ENCODE peak calls at places on chromosomes 11 and 22, in seven cellular contexts. One of them, this sample, is unnamed.
A peak's percentile ranks its signal among the peaks of the same experiment; 100 is the strongest.

GRCh38 chr22:21816787-21817496 is 50.5 kb downstream of the MAPK1 start:
- DNase-seq in HEK293T: no peak
- DNase-seq in upper lobe of right lung: no peak
- DNase-seq in fibroblast of mammary gland: peak; percentile 94
- DNase-seq in NCI-H2081: peak; percentile 52
- DNase-seq in neuronal stem cell: no peak
- DNase-seq in brain microvascular endothelial cell: peak; percentile 80
- DNase-seq in this sample: peak; percentile 95

GRCh38 chr22:34950480-34950879 is 115.5 kb upstream of the ISX start:
- DNase-seq in HEK293T: no peak
- DNase-seq in upper lobe of right lung: no peak
- DNase-seq in fibroblast of mammary gland: no peak
- DNase-seq in NCI-H2081: no peak
- DNase-seq in neuronal stem cell: no peak
- DNase-seq in brain microvascular endothelial cell: no peak
- DNase-seq in this sample: no peak

GRCh38 chr11:10886652-10887250 is 28.9 kb upstream of the ZBED5 start:
- DNase-seq in HEK293T: no peak
- DNase-seq in upper lobe of right lung: no peak
- DNase-seq in fibroblast of mammary gland: no peak
- DNase-seq in NCI-H2081: no peak
- DNase-seq in neuronal stem cell: no peak
- DNase-seq in brain microvascular endothelial cell: no peak
- DNase-seq in this sample: no peak

GRCh38 chr22:30940655-30941362 is 27.8 kb downstream of the MORC2 start:
- DNase-seq in HEK293T: no peak
- DNase-seq in upper lobe of right lung: no peak
- DNase-seq in fibroblast of mammary gland: no peak
- DNase-seq in NCI-H2081: no peak
- DNase-seq in neuronal stem cell: no peak
- DNase-seq in brain microvascular endothelial cell: no peak
- DNase-seq in this sample: no peak

GRCh38 chr22:46561435-46561905 is 24.1 kb upstream of the CELSR1 start:
- DNase-seq in HEK293T: peak; percentile 75
- DNase-seq in upper lobe of right lung: no peak
- DNase-seq in fibroblast of mammary gland: peak; percentile 37
- DNase-seq in NCI-H2081: peak; percentile 43
- DNase-seq in neuronal stem cell: no peak
- DNase-seq in brain microvascular endothelial cell: no peak
- DNase-seq in this sample: no peak

GRCh38 chr11:1765871-1766718 is 2.4 kb upstream of the CTSD start:
- DNase-seq in HEK293T: no peak
- DNase-seq in upper lobe of right lung: peak; percentile 54
- DNase-seq in fibroblast of mammary gland: no peak
- DNase-seq in NCI-H2081: no peak
- DNase-seq in neuronal stem cell: no peak
- DNase-seq in brain microvascular endothelial cell: no peak
- DNase-seq in this sample: no peak

GRCh38 chr11:118061401-118062125 is 15.3 kb upstream of the TMPRSS4 start:
- DNase-seq in HEK293T: no peak
- DNase-seq in upper lobe of right lung: no peak
- DNase-seq in fibroblast of mammary gland: no peak
- DNase-seq in NCI-H2081: no peak
- DNase-seq in neuronal stem cell: no peak
- DNase-seq in brain microvascular endothelial cell: no peak
- DNase-seq in this sample: no peak

GRCh38 chr11:117107701-117108590 is 9.7 kb upstream of the SIK3 start:
- DNase-seq in HEK293T: no peak
- DNase-seq in upper lobe of right lung: no peak
- DNase-seq in fibroblast of mammary gland: peak; percentile 27
- DNase-seq in NCI-H2081: no peak
- DNase-seq in neuronal stem cell: no peak
- DNase-seq in brain microvascular endothelial cell: no peak
- DNase-seq in this sample: no peak

GRCh38 chr22:47053865-47054185 is 291.4 kb downstream of the TBC1D22A start:
- DNase-seq in HEK293T: no peak
- DNase-seq in upper lobe of right lung: no peak
- DNase-seq in fibroblast of mammary gland: peak; percentile 21
- DNase-seq in NCI-H2081: no peak
- DNase-seq in neuronal stem cell: no peak
- DNase-seq in brain microvascular endothelial cell: peak; percentile 61
- DNase-seq in this sample: no peak

GRCh38 chr11:47254381-47254780 is 3.4 kb upstream of the NR1H3 start:
- DNase-seq in HEK293T: no peak
- DNase-seq in upper lobe of right lung: no peak
- DNase-seq in fibroblast of mammary gland: peak; percentile 48
- DNase-seq in NCI-H2081: no peak
- DNase-seq in neuronal stem cell: no peak
- DNase-seq in brain microvascular endothelial cell: no peak
- DNase-seq in this sample: no peak

GRCh38 chr11:113161671-113162589 is 152.5 kb upstream of the TTC12 start:
- DNase-seq in HEK293T: no peak
- DNase-seq in upper lobe of right lung: no peak
- DNase-seq in fibroblast of mammary gland: no peak
- DNase-seq in NCI-H2081: peak; percentile 99
- DNase-seq in neuronal stem cell: no peak
- DNase-seq in brain microvascular endothelial cell: no peak
- DNase-seq in this sample: no peak

GRCh38 chr11:90204832-90205646 is 17.8 kb downstream of the CHORDC1 start:
- DNase-seq in HEK293T: peak; percentile 50
- DNase-seq in upper lobe of right lung: no peak
- DNase-seq in fibroblast of mammary gland: peak; percentile 75
- DNase-seq in NCI-H2081: peak; percentile 53
- DNase-seq in neuronal stem cell: peak; percentile 54
- DNase-seq in brain microvascular endothelial cell: peak; percentile 42
- DNase-seq in this sample: peak; percentile 75

GRCh38 chr11:130513132-130513531 is 64.7 kb downstream of the ADAMTS15 start:
- DNase-seq in HEK293T: no peak
- DNase-seq in upper lobe of right lung: no peak
- DNase-seq in fibroblast of mammary gland: peak; percentile 70
- DNase-seq in NCI-H2081: peak; percentile 23
- DNase-seq in neuronal stem cell: no peak
- DNase-seq in brain microvascular endothelial cell: no peak
- DNase-seq in this sample: no peak

GRCh38 chr11:78312712-78313111 is 104.9 kb downstream of the GAB2 start:
- DNase-seq in HEK293T: no peak
- DNase-seq in upper lobe of right lung: no peak
- DNase-seq in fibroblast of mammary gland: no peak
- DNase-seq in NCI-H2081: no peak
- DNase-seq in neuronal stem cell: no peak
- DNase-seq in brain microvascular endothelial cell: no peak
- DNase-seq in this sample: no peak

GRCh38 chr11:29751618-29752017 is 265.2 kb downstream of the KCNA4 start:
- DNase-seq in HEK293T: no peak
- DNase-seq in upper lobe of right lung: no peak
- DNase-seq in fibroblast of mammary gland: peak; percentile 24
- DNase-seq in NCI-H2081: no peak
- DNase-seq in neuronal stem cell: no peak
- DNase-seq in brain microvascular endothelial cell: no peak
- DNase-seq in this sample: no peak

GRCh38 chr11:94010136-94010535 is 11.0 kb upstream of the HEPHL1 start:
- DNase-seq in HEK293T: no peak
- DNase-seq in upper lobe of right lung: no peak
- DNase-seq in fibroblast of mammary gland: no peak
- DNase-seq in NCI-H2081: no peak
- DNase-seq in neuronal stem cell: no peak
- DNase-seq in brain microvascular endothelial cell: no peak
- DNase-seq in this sample: no peak

GRCh38 chr11:115168229-115168671 is 336.0 kb downstream of the CADM1 start:
- DNase-seq in HEK293T: no peak
- DNase-seq in upper lobe of right lung: no peak
- DNase-seq in fibroblast of mammary gland: no peak
- DNase-seq in NCI-H2081: peak; percentile 85
- DNase-seq in neuronal stem cell: no peak
- DNase-seq in brain microvascular endothelial cell: no peak
- DNase-seq in this sample: no peak

GRCh38 chr11:125071831-125072209 is 8.7 kb downstream of the SLC37A2 start:
- DNase-seq in HEK293T: no peak
- DNase-seq in upper lobe of right lung: peak; percentile 45
- DNase-seq in fibroblast of mammary gland: no peak
- DNase-seq in NCI-H2081: no peak
- DNase-seq in neuronal stem cell: no peak
- DNase-seq in brain microvascular endothelial cell: no peak
- DNase-seq in this sample: no peak

GRCh38 chr11:1779034-1779805 is 15.5 kb upstream of the CTSD start:
- DNase-seq in HEK293T: no peak
- DNase-seq in upper lobe of right lung: no peak
- DNase-seq in fibroblast of mammary gland: no peak
- DNase-seq in NCI-H2081: no peak
- DNase-seq in neuronal stem cell: no peak
- DNase-seq in brain microvascular endothelial cell: no peak
- DNase-seq in this sample: no peak

GRCh38 chr11:129704831-129705230 is 110.8 kb upstream of the TMEM45B start:
- DNase-seq in HEK293T: no peak
- DNase-seq in upper lobe of right lung: no peak
- DNase-seq in fibroblast of mammary gland: no peak
- DNase-seq in NCI-H2081: no peak
- DNase-seq in neuronal stem cell: no peak
- DNase-seq in brain microvascular endothelial cell: no peak
- DNase-seq in this sample: no peak

GRCh38 chr22:46137218-46137766 is 13.0 kb upstream of the PPARA start:
- DNase-seq in HEK293T: no peak
- DNase-seq in upper lobe of right lung: no peak
- DNase-seq in fibroblast of mammary gland: no peak
- DNase-seq in NCI-H2081: no peak
- DNase-seq in neuronal stem cell: no peak
- DNase-seq in brain microvascular endothelial cell: no peak
- DNase-seq in this sample: no peak

GRCh38 chr11:130774703-130775102 is 141.6 kb downstream of the SNX19 start:
- DNase-seq in HEK293T: no peak
- DNase-seq in upper lobe of right lung: no peak
- DNase-seq in fibroblast of mammary gland: no peak
- DNase-seq in NCI-H2081: no peak
- DNase-seq in neuronal stem cell: no peak
- DNase-seq in brain microvascular endothelial cell: no peak
- DNase-seq in this sample: no peak

GRCh38 chr11:95299078-95299611 is 68.1 kb upstream of the SESN3 start:
- DNase-seq in HEK293T: no peak
- DNase-seq in upper lobe of right lung: no peak
- DNase-seq in fibroblast of mammary gland: peak; percentile 56
- DNase-seq in NCI-H2081: peak; percentile 57
- DNase-seq in neuronal stem cell: no peak
- DNase-seq in brain microvascular endothelial cell: no peak
- DNase-seq in this sample: no peak

GRCh38 chr11:20327377-20327776 is 36.1 kb upstream of the HTATIP2 start:
- DNase-seq in HEK293T: no peak
- DNase-seq in upper lobe of right lung: no peak
- DNase-seq in fibroblast of mammary gland: no peak
- DNase-seq in NCI-H2081: no peak
- DNase-seq in neuronal stem cell: no peak
- DNase-seq in brain microvascular endothelial cell: no peak
- DNase-seq in this sample: no peak

GRCh38 chr11:82867495-82868082 is 32.6 kb downstream of the PRCP start:
- DNase-seq in HEK293T: peak; percentile 62
- DNase-seq in upper lobe of right lung: no peak
- DNase-seq in fibroblast of mammary gland: peak; percentile 81
- DNase-seq in NCI-H2081: peak; percentile 71
- DNase-seq in neuronal stem cell: peak; percentile 76
- DNase-seq in brain microvascular endothelial cell: peak; percentile 86
- DNase-seq in this sample: peak; percentile 81